ENCODE peak calls at places on chromosomes 5 and 9, in ten cellular contexts. S, D, Y, A, E, Q, Z, W, B and J are unnamed samples.

GRCh38 chr5:91079037-91079436 is 304.1 kb downstream of the ARRDC3 start:
- ATAC-seq in Q (no peak), Z (no peak), D (no peak), A (no peak), B (no peak), S (no peak), W (peak; percentile 26), E (no peak), Y (no peak), J (peak; percentile 73)

GRCh38 chr9:130662099-130662926 is 2.1 kb upstream of the PRDM12 start:
- ATAC-seq in S (no peak), E (no peak), W (no peak), D (no peak), Y (peak; percentile 40), B (no peak), A (no peak), Q (no peak), Z (no peak), J (no peak)

GRCh38 chr9:137853392-137853995 is 24.1 kb upstream of the CACNA1B start:
- ATAC-seq in Z (no peak), W (no peak), B (no peak), Y (no peak), S (no peak), A (no peak), Q (no peak), E (peak; percentile 21), D (no peak), J (no peak)

GRCh38 chr5:132837868-132838267 is 7.4 kb upstream of the SHROOM1 start:
- ATAC-seq in Z (no peak), S (no peak), W (no peak), E (no peak), Y (no peak), Q (no peak), A (no peak), D (no peak), B (no peak), J (no peak)

GRCh38 chr5:150402226-150402773 is 10.4 kb downstream of the CD74 start:
- ATAC-seq in B (no peak), W (no peak), Y (no peak), D (no peak), Q (no peak), E (no peak), A (no peak), Z (no peak), S (no peak), J (no peak)

GRCh38 chr5:138643040-138643791 is 68.0 kb upstream of the HSPA9 start:
- ATAC-seq in B (no peak), Y (no peak), S (no peak), D (no peak), Q (no peak), E (no peak), W (no peak), Z (no peak), A (no peak), J (no peak)

GRCh38 chr9:125538092-125538473 is 168.9 kb downstream of the MAPKAP1 start:
- ATAC-seq in S (no peak), W (peak; percentile 70), D (no peak), A (peak; percentile 80), E (no peak), Y (peak; percentile 86), Z (no peak), B (peak; percentile 89), Q (peak; percentile 91), J (peak; percentile 34)

GRCh38 chr5:154273963-154274827 is 83.7 kb downstream of the GALNT10 start:
- ATAC-seq in Q (no peak), A (no peak), Z (no peak), W (peak; percentile 33), D (no peak), B (no peak), Y (no peak), S (no peak), E (no peak), J (no peak)

GRCh38 chr5:91670565-91670964 is 287.4 kb upstream of the ARRDC3 start:
- ATAC-seq in B (peak; percentile 50), Y (no peak), Q (no peak), D (no peak), S (no peak), Z (no peak), A (no peak), E (no peak), W (no peak), J (no peak)

GRCh38 chr5:140214831-140215230 is 39.8 kb downstream of the CYSTM1 start:
- ATAC-seq in W (no peak), B (peak; percentile 12), S (no peak), D (no peak), Q (no peak), E (no peak), A (no peak), Y (peak; percentile 91), Z (no peak), J (no peak)

GRCh38 chr5:149388498-149389190 is 9.6 kb upstream of the IL17B start:
- ATAC-seq in S (no peak), E (no peak), W (no peak), B (no peak), D (no peak), Y (no peak), Q (no peak), Z (no peak), A (no peak), J (no peak)

GRCh38 chr9:27261517-27262211 is 35.3 kb downstream of the EQTN start:
- ATAC-seq in D (no peak), E (no peak), S (no peak), Q (no peak), A (peak; percentile 54), B (no peak), Z (no peak), W (no peak), Y (no peak), J (no peak)

GRCh38 chr5:134576386-134577021 is 51.0 kb downstream of the JADE2 start:
- ATAC-seq in Y (peak; percentile 3), E (no peak), B (no peak), Z (no peak), A (no peak), S (no peak), W (no peak), D (no peak), Q (peak; percentile 23), J (no peak)

GRCh38 chr5:43702815-43703214 is 99.8 kb downstream of the NNT start:
- ATAC-seq in Z (no peak), B (no peak), Q (no peak), A (no peak), D (no peak), S (no peak), W (peak; percentile 80), Y (no peak), E (no peak), J (no peak)

GRCh38 chr9:136085815-136086212 is 9.3 kb downstream of the NACC2 start:
- ATAC-seq in S (no peak), Y (no peak), D (no peak), E (no peak), A (peak; percentile 82), Q (peak; percentile 43), Z (no peak), W (peak; percentile 61), B (peak; percentile 89), J (peak; percentile 78)

GRCh38 chr9:130938652-130939404 is at the start of gene FIBCD1:
- ATAC-seq in W (no peak), B (peak; percentile 34), D (no peak), A (peak; percentile 4), E (peak; percentile 36), Z (peak; percentile 41), Y (peak; percentile 20), Q (peak; percentile 73), S (no peak), J (no peak)

GRCh38 chr5:59591162-59591561 is 302.4 kb downstream of the PDE4D start:
- ATAC-seq in D (no peak), A (no peak), W (no peak), S (no peak), Q (no peak), E (peak; percentile 83), Z (peak; percentile 96), Y (no peak), B (no peak), J (no peak)

GRCh38 chr9:23658859-23659258 is 167.2 kb downstream of the ELAVL2 start:
- ATAC-seq in W (no peak), D (no peak), S (no peak), A (no peak), Q (no peak), B (peak; percentile 60), Y (no peak), Z (no peak), E (no peak), J (no peak)

GRCh38 chr5:36491860-36492259 is 114.5 kb upstream of the SLC1A3 start:
- ATAC-seq in Q (no peak), W (peak; percentile 52), A (peak; percentile 8), Y (no peak), E (no peak), B (no peak), D (no peak), S (no peak), Z (no peak), J (no peak)

GRCh38 chr5:113017891-113018635 is 41.5 kb downstream of the DCP2 start:
- ATAC-seq in D (no peak), S (no peak), A (no peak), B (no peak), Y (no peak), W (no peak), E (no peak), Q (peak; percentile 44), Z (no peak), J (no peak)

GRCh38 chr5:112977440-112977861 is 853 bp downstream of the DCP2 start:
- ATAC-seq in E (no peak), D (no peak), Z (no peak), Y (peak; percentile 12), S (no peak), B (peak; percentile 1), A (no peak), Q (no peak), W (no peak), J (no peak)

GRCh38 chr9:129208191-129209091 is 30.4 kb upstream of the IER5L start:
- ATAC-seq in Z (peak; percentile 92), D (peak; percentile 72), Y (no peak), B (no peak), A (no peak), E (peak; percentile 72), W (no peak), S (peak; percentile 80), Q (no peak), J (no peak)

GRCh38 chr9:99222416-99223280 is 566 bp downstream of the SEC61B start:
- ATAC-seq in Y (no peak), B (peak; percentile 49), S (peak; percentile 41), Z (peak; percentile 32), D (peak; percentile 41), E (peak; percentile 44), W (peak; percentile 58), Q (peak; percentile 47), A (peak; percentile 28), J (no peak)

GRCh38 chr9:95808001-95808400 is 67.5 kb upstream of the ERCC6L2 start:
- ATAC-seq in A (no peak), W (peak; percentile 14), E (no peak), Z (no peak), B (no peak), S (no peak), Y (no peak), Q (no peak), D (no peak), J (no peak)

GRCh38 chr9:106878943-106879916 is 16.3 kb downstream of the ZNF462 start:
- ATAC-seq in S (no peak), Q (peak; percentile 67), W (peak; percentile 88), B (peak; percentile 96), Z (no peak), D (no peak), A (no peak), Y (peak; percentile 96), E (no peak), J (peak; percentile 89)

GRCh38 chr5:97525780-97526179 is 342.7 kb upstream of the RIOK2 start:
- ATAC-seq in Q (no peak), B (no peak), A (no peak), Y (no peak), E (no peak), Z (no peak), W (no peak), S (no peak), D (no peak), J (no peak)

GRCh38 chr5:141514330-141515111 is 25.6 kb downstream of the PCDHGC5 start:
- ATAC-seq in B (peak; percentile 6), Q (peak; percentile 17), E (peak; percentile 13), D (no peak), Y (peak; percentile 55), A (no peak), W (peak; percentile 25), Z (peak; percentile 9), S (no peak), J (peak; percentile 8)

GRCh38 chr5:14914603-14915277 is 43.2 kb upstream of the ANKH start:
- ATAC-seq in Q (no peak), A (no peak), Y (peak; percentile 83), D (no peak), E (peak; percentile 91), S (no peak), Z (peak; percentile 82), W (no peak), B (peak; percentile 56), J (no peak)